ENCODE peak calls at places on chromosome 6, in seven cellular contexts. One of them, this sample, is unnamed.

GRCh38 chr6:35309611-35310264 is 12.1 kb downstream of the DEF6 start:
- DNase-seq in endothelial cell of umbilical vein: no peak
- DNase-seq in heart left ventricle: no peak
- DNase-seq in K562: no peak
- DNase-seq in fibroblast of lung: no peak
- DNase-seq in endodermal cell: peak; percentile 22
- DNase-seq in cardiac muscle cell: no peak
- DNase-seq in this sample: no peak

GRCh38 chr6:8172510-8172909 is 70.2 kb upstream of the EEF1E1 start:
- DNase-seq in endodermal cell: no peak
- DNase-seq in endothelial cell of umbilical vein: no peak
- DNase-seq in heart left ventricle: no peak
- DNase-seq in cardiac muscle cell: no peak
- DNase-seq in K562: no peak
- DNase-seq in fibroblast of lung: no peak
- DNase-seq in this sample: no peak

GRCh38 chr6:67698534-67698933 is 936.5 kb upstream of the ADGRB3 start:
- DNase-seq in K562: no peak
- DNase-seq in fibroblast of lung: no peak
- DNase-seq in endothelial cell of umbilical vein: no peak
- DNase-seq in heart left ventricle: no peak
- DNase-seq in cardiac muscle cell: no peak
- DNase-seq in endodermal cell: no peak
- DNase-seq in this sample: no peak

GRCh38 chr6:39861663-39862062 is 69.5 kb downstream of the DAAM2 start:
- DNase-seq in endothelial cell of umbilical vein: no peak
- DNase-seq in endodermal cell: no peak
- DNase-seq in heart left ventricle: no peak
- DNase-seq in K562: no peak
- DNase-seq in fibroblast of lung: no peak
- DNase-seq in cardiac muscle cell: no peak
- DNase-seq in this sample: no peak

GRCh38 chr6:34529665-34530327 is 26.3 kb downstream of the SPDEF start:
- DNase-seq in fibroblast of lung: no peak
- DNase-seq in endothelial cell of umbilical vein: no peak
- DNase-seq in K562: no peak
- DNase-seq in heart left ventricle: peak; percentile 34
- DNase-seq in cardiac muscle cell: no peak
- DNase-seq in endodermal cell: no peak
- DNase-seq in this sample: no peak

GRCh38 chr6:118761643-118762042 is 110.3 kb upstream of the CEP85L start:
- DNase-seq in fibroblast of lung: no peak
- DNase-seq in cardiac muscle cell: no peak
- DNase-seq in heart left ventricle: no peak
- DNase-seq in endodermal cell: no peak
- DNase-seq in K562: peak; percentile 45
- DNase-seq in endothelial cell of umbilical vein: no peak
- DNase-seq in this sample: no peak

GRCh38 chr6:88223298-88223697 is 57.2 kb upstream of the CNR1 start:
- DNase-seq in fibroblast of lung: no peak
- DNase-seq in K562: no peak
- DNase-seq in endodermal cell: no peak
- DNase-seq in heart left ventricle: no peak
- DNase-seq in endothelial cell of umbilical vein: no peak
- DNase-seq in cardiac muscle cell: no peak
- DNase-seq in this sample: no peak

GRCh38 chr6:85464722-85465150 is 14.9 kb downstream of the NT5E start:
- DNase-seq in fibroblast of lung: peak; percentile 75
- DNase-seq in endothelial cell of umbilical vein: peak; percentile 90
- DNase-seq in cardiac muscle cell: no peak
- DNase-seq in K562: no peak
- DNase-seq in heart left ventricle: no peak
- DNase-seq in endodermal cell: peak; percentile 27
- DNase-seq in this sample: no peak

GRCh38 chr6:15386756-15387112 is 140.9 kb downstream of the JARID2 start:
- DNase-seq in fibroblast of lung: no peak
- DNase-seq in endodermal cell: no peak
- DNase-seq in heart left ventricle: no peak
- DNase-seq in K562: no peak
- DNase-seq in cardiac muscle cell: no peak
- DNase-seq in endothelial cell of umbilical vein: no peak
- DNase-seq in this sample: no peak
- H3K4me1 ChIP-seq in fibroblast of lung: peaks cover 8% of the 10 kb centered on the region
- H3K4me1 ChIP-seq in endodermal cell: peaks cover 20% of the 10 kb centered on the region
- H3K4me1 ChIP-seq in heart left ventricle: peaks cover 43% of the 10 kb centered on the region
- H3K4me1 ChIP-seq in K562: peaks cover 15% of the 10 kb centered on the region
- H3K4me1 ChIP-seq in cardiac muscle cell: peaks cover 60% of the 10 kb centered on the region
- H3K4me1 ChIP-seq in endothelial cell of umbilical vein: no peaks in the 10 kb centered on the region
- H3K4me1 ChIP-seq in this sample: peaks cover 9% of the 10 kb centered on the region

GRCh38 chr6:41423002-41423401 is 87.6 kb downstream of the NCR2 start:
- DNase-seq in K562: no peak
- DNase-seq in heart left ventricle: no peak
- DNase-seq in fibroblast of lung: no peak
- DNase-seq in endothelial cell of umbilical vein: no peak
- DNase-seq in cardiac muscle cell: no peak
- DNase-seq in endodermal cell: no peak
- DNase-seq in this sample: no peak
- H3K27me3 ChIP-seq in K562: peaks cover 54% of the 10 kb centered on the region
- H3K27me3 ChIP-seq in heart left ventricle: no peaks in the 10 kb centered on the region
- H3K27me3 ChIP-seq in fibroblast of lung: peaks cover 12% of the 10 kb centered on the region
- H3K27me3 ChIP-seq in endothelial cell of umbilical vein: peaks cover 31% of the 10 kb centered on the region
- H3K27me3 ChIP-seq in cardiac muscle cell: peaks cover 54% of the 10 kb centered on the region
- H3K27me3 ChIP-seq in endodermal cell: peaks cover 76% of the 10 kb centered on the region
- H3K27me3 ChIP-seq in this sample: no peaks in the 10 kb centered on the region

GRCh38 chr6:158595223-158595622 is 35.3 kb downstream of the TMEM181 start:
- DNase-seq in cardiac muscle cell: no peak
- DNase-seq in K562: no peak
- DNase-seq in fibroblast of lung: peak; percentile 5
- DNase-seq in endothelial cell of umbilical vein: peak; percentile 24
- DNase-seq in heart left ventricle: no peak
- DNase-seq in endodermal cell: no peak
- DNase-seq in this sample: no peak
- TF ChIP-seq CTCF in cardiac muscle cell: peak; percentile 29
- TF ChIP-seq CTCF in K562: peak; percentile 29
- TF ChIP-seq CTCF in fibroblast of lung: peak; percentile 7
- TF ChIP-seq CTCF in endothelial cell of umbilical vein: peak; percentile 27
- TF ChIP-seq CTCF in heart left ventricle: peak; percentile 7
- TF ChIP-seq CTCF in endodermal cell: peak; percentile 42
- TF ChIP-seq CTCF in this sample: no peak

DNA sequence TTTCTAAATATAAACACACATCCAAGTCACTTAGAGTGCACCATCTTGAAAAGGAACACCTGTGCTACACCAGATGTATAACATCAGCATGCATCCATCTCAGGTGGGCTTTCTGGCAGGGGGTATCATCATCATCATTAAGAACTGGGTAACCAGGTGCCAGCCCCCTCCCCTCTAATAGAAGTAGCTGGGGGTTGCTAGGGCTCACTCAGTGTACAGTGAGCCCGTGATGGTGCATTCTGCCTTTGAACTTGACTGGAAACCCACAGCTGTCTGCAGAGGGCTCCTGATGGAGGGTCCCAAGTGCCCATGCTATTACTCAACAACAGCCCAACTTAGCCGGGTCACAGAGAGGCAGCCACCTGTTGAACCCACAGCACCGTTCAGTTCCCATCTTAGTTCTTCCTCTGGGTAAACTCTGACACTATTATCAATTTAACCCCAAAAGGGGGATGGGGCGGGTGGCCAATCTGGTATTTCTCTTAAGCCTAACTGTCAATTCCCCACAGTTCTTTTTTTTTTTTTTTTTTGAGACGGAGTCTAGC is 32.7 kb upstream of the CCND3 start:
- DNase-seq in fibroblast of lung: no peak
- DNase-seq in K562: no peak
- DNase-seq in heart left ventricle: no peak
- DNase-seq in cardiac muscle cell: no peak
- DNase-seq in endodermal cell: no peak
- DNase-seq in endothelial cell of umbilical vein: no peak
- DNase-seq in this sample: no peak
- H3K4me1 ChIP-seq in fibroblast of lung: no peaks in the 10 kb centered on the region
- H3K4me1 ChIP-seq in K562: peaks cover 5% of the 10 kb centered on the region
- H3K4me1 ChIP-seq in heart left ventricle: peaks cover 7% of the 10 kb centered on the region
- H3K4me1 ChIP-seq in cardiac muscle cell: no peaks in the 10 kb centered on the region
- H3K4me1 ChIP-seq in endodermal cell: no peaks in the 10 kb centered on the region
- H3K4me1 ChIP-seq in endothelial cell of umbilical vein: peaks cover 7% of the 10 kb centered on the region
- H3K4me1 ChIP-seq in this sample: no peaks in the 10 kb centered on the region

GRCh38 chr6:79522609-79523008 is 14.6 kb downstream of the LCA5 start:
- DNase-seq in cardiac muscle cell: no peak
- DNase-seq in endodermal cell: no peak
- DNase-seq in fibroblast of lung: no peak
- DNase-seq in endothelial cell of umbilical vein: no peak
- DNase-seq in K562: no peak
- DNase-seq in heart left ventricle: no peak
- DNase-seq in this sample: no peak

GRCh38 chr6:79526897-79527296 is 10.3 kb downstream of the LCA5 start:
- DNase-seq in cardiac muscle cell: no peak
- DNase-seq in endodermal cell: no peak
- DNase-seq in heart left ventricle: no peak
- DNase-seq in fibroblast of lung: no peak
- DNase-seq in endothelial cell of umbilical vein: no peak
- DNase-seq in K562: peak; percentile 36
- DNase-seq in this sample: no peak

GRCh38 chr6:79520534-79520933 is 16.7 kb downstream of the LCA5 start:
- DNase-seq in fibroblast of lung: no peak
- DNase-seq in cardiac muscle cell: no peak
- DNase-seq in endothelial cell of umbilical vein: no peak
- DNase-seq in K562: no peak
- DNase-seq in endodermal cell: no peak
- DNase-seq in heart left ventricle: no peak
- DNase-seq in this sample: no peak

GRCh38 chr6:79524065-79524464 is 13.2 kb downstream of the LCA5 start:
- DNase-seq in fibroblast of lung: no peak
- DNase-seq in K562: no peak
- DNase-seq in endothelial cell of umbilical vein: no peak
- DNase-seq in heart left ventricle: no peak
- DNase-seq in endodermal cell: no peak
- DNase-seq in cardiac muscle cell: no peak
- DNase-seq in this sample: no peak

GRCh38 chr6:79525272-79526100 is 11.7 kb downstream of the LCA5 start:
- DNase-seq in heart left ventricle: no peak
- DNase-seq in endothelial cell of umbilical vein: no peak
- DNase-seq in fibroblast of lung: no peak
- DNase-seq in endodermal cell: no peak
- DNase-seq in K562: peak; percentile 88
- DNase-seq in cardiac muscle cell: peak; percentile 5
- DNase-seq in this sample: no peak
- H3K27me3 ChIP-seq in heart left ventricle: no peaks in the 10 kb centered on the region
- H3K27me3 ChIP-seq in endothelial cell of umbilical vein: no peaks in the 10 kb centered on the region
- H3K27me3 ChIP-seq in fibroblast of lung: no peaks in the 10 kb centered on the region
- H3K27me3 ChIP-seq in endodermal cell: no peaks in the 10 kb centered on the region
- H3K27me3 ChIP-seq in K562: no peaks in the 10 kb centered on the region
- H3K27me3 ChIP-seq in cardiac muscle cell: no peaks in the 10 kb centered on the region
- H3K27me3 ChIP-seq in this sample: no peaks in the 10 kb centered on the region

DNA sequence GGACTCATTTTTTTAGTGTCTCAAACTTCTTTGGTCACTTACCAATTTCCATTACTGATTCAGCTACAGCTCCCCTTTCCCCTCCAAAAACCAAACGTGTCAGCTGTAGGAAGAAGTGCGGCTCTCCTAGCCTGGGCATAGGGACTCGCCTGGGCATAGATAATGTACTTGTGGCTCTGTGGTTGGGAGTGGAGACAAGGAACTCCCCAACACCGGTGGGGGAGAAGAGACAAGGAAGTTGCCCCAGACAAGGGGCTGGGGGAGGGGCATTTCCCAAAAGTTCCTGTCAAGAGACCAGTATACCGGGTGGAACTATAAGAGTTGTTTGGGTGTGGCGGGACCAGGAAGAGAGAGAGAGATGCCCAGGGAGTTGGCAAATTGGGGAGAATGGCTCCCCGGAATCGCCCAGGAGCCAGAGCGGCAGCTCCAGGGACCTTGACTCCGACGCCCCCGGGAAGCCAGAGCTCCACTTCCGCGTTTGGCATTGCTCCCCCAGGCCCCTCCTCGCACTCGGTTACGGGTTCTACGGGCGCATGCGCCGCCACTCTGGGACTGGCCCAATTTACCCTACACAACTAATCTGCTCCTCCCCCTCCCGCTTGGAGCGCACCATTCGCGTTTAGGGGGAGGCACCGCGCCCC is 871 bp upstream of the ZFAND3 start:
- DNase-seq in heart left ventricle: peak; percentile 98
- DNase-seq in endodermal cell: peak; percentile 96
- DNase-seq in K562: peak; percentile 99
- DNase-seq in cardiac muscle cell: peak; percentile 96
- DNase-seq in fibroblast of lung: peak; percentile 97
- DNase-seq in endothelial cell of umbilical vein: peak; percentile 94
- DNase-seq in this sample: peak; percentile 93
- TF ChIP-seq CTCF in heart left ventricle: no peak
- TF ChIP-seq CTCF in endodermal cell: no peak
- TF ChIP-seq CTCF in K562: no peak
- TF ChIP-seq CTCF in cardiac muscle cell: no peak
- TF ChIP-seq CTCF in fibroblast of lung: no peak
- TF ChIP-seq CTCF in endothelial cell of umbilical vein: no peak
- TF ChIP-seq CTCF in this sample: no peak

DNA sequence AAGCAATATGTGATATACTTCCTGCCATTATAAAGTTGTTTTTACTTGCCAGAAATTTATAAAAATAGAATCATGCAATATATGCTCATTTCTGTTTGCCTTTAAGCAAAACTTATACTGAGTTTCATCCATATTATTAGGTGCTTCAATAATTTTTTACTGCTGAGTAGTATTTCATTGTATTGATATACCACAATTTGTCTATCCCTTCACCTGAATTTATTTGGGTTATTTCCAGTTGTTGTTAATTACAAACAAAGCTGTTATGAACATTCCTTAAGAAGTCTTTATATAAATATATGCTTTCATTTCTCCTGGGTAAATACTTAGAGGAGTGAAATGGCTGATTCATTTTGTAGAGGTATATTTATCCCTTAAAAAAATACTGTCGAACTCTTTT is 864.1 kb downstream of the HACE1 start:
- DNase-seq in K562: no peak
- DNase-seq in endodermal cell: no peak
- DNase-seq in fibroblast of lung: no peak
- DNase-seq in cardiac muscle cell: no peak
- DNase-seq in heart left ventricle: no peak
- DNase-seq in endothelial cell of umbilical vein: no peak
- DNase-seq in this sample: no peak
- H3K4me1 ChIP-seq in K562: no peaks in the 10 kb centered on the region
- H3K4me1 ChIP-seq in endodermal cell: peaks cover 6% of the 10 kb centered on the region
- H3K4me1 ChIP-seq in fibroblast of lung: no peaks in the 10 kb centered on the region
- H3K4me1 ChIP-seq in cardiac muscle cell: no peaks in the 10 kb centered on the region
- H3K4me1 ChIP-seq in heart left ventricle: no peaks in the 10 kb centered on the region
- H3K4me1 ChIP-seq in endothelial cell of umbilical vein: no peaks in the 10 kb centered on the region
- H3K4me1 ChIP-seq in this sample: no peaks in the 10 kb centered on the region

DNA sequence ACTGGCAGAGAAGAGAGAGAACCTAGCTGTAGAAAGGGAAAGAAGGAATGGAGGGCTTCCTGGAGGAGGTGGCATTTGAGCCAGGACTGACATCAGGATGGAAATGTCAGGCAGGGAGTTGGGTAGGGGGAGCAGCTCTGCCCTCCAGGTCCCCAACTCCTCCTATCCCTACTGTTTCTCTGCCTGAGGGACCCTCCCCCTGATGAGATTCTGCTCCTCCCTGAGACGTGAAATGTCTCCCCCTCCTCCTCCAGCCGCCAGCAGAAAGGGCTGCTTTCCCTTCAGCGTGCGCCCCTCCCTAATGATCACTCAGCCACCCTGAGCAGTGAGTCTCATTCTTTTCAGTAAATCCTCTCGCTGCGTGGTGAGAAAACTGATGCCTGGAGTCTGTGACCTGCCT is 40.6 kb downstream of the HLA-DPB1 start:
- DNase-seq in endothelial cell of umbilical vein: no peak
- DNase-seq in fibroblast of lung: no peak
- DNase-seq in K562: no peak
- DNase-seq in endodermal cell: peak; percentile 70
- DNase-seq in cardiac muscle cell: peak; percentile 9
- DNase-seq in heart left ventricle: no peak
- DNase-seq in this sample: no peak
- H3K27me3 ChIP-seq in endothelial cell of umbilical vein: peaks cover 59% of the 10 kb centered on the region
- H3K27me3 ChIP-seq in fibroblast of lung: peaks cover 25% of the 10 kb centered on the region
- H3K27me3 ChIP-seq in K562: peaks cover 41% of the 10 kb centered on the region
- H3K27me3 ChIP-seq in endodermal cell: peaks cover 46% of the 10 kb centered on the region
- H3K27me3 ChIP-seq in cardiac muscle cell: peaks cover 38% of the 10 kb centered on the region
- H3K27me3 ChIP-seq in heart left ventricle: peaks cover 24% of the 10 kb centered on the region
- H3K27me3 ChIP-seq in this sample: peaks cover 2% of the 10 kb centered on the region

GRCh38 chr6:160041608-160042007 is 72.7 kb downstream of the IGF2R start:
- DNase-seq in endodermal cell: peak; percentile 24
- DNase-seq in K562: no peak
- DNase-seq in endothelial cell of umbilical vein: no peak
- DNase-seq in cardiac muscle cell: no peak
- DNase-seq in fibroblast of lung: peak; percentile 88
- DNase-seq in heart left ventricle: no peak
- DNase-seq in this sample: peak; percentile 81
- TF ChIP-seq CTCF in endodermal cell: peak; percentile 38
- TF ChIP-seq CTCF in K562: no peak
- TF ChIP-seq CTCF in endothelial cell of umbilical vein: no peak
- TF ChIP-seq CTCF in cardiac muscle cell: peak; percentile 38
- TF ChIP-seq CTCF in fibroblast of lung: peak; percentile 19
- TF ChIP-seq CTCF in heart left ventricle: no peak
- TF ChIP-seq CTCF in this sample: peak; percentile 52